ENCODE peak calls at places on chromosomes 5 and 9, in eight cellular contexts. Z is A549, A is HCT116, R is IMR-90, K is K562, D is GM12878, T is HepG2, S is SK-N-SH. H is an unnamed sample.

GRCh38 chr5:113682497-113683136 is 169.1 kb downstream of the YTHDC2 start:
- DNase-seq in Z (peak), A (peak), R (peak), K (no peak), D (no peak), T (no peak), S (no peak), H (no peak)

GRCh38 chr5:7519564-7519963 is 123.6 kb downstream of the ADCY2 start:
- DNase-seq in Z (no peak), A (no peak), R (no peak), K (no peak), D (no peak), T (no peak), S (no peak), H (no peak)

GRCh38 chr5:116038817-116039216 is 6.5 kb downstream of the ARL14EPL start:
- DNase-seq in Z (no peak), A (no peak), R (no peak), K (no peak), D (no peak), T (no peak), S (no peak), H (no peak)

GRCh38 chr5:181255836-181256578 is 4.9 kb downstream of the TRIM52 start:
- DNase-seq in Z (no peak), A (no peak), R (no peak), K (no peak), D (no peak), T (no peak), S (no peak), H (no peak)

GRCh38 chr5:102554728-102555127 is 55.9 kb upstream of the SLCO6A1 start:
- DNase-seq in Z (no peak), A (peak), R (no peak), K (no peak), D (no peak), T (peak), S (no peak), H (no peak)

GRCh38 chr5:154712518-154713437 is 42.4 kb upstream of the LARP1 start:
- DNase-seq in Z (no peak), A (peak), R (no peak), K (peak), D (no peak), T (no peak), S (no peak), H (peak)

GRCh38 chr5:127934791-127935256 is 148.7 kb upstream of the SLC12A2 start:
- DNase-seq in Z (peak), A (peak), R (peak), K (no peak), D (no peak), T (peak), S (no peak), H (peak)

GRCh38 chr5:19891658-19892057 is 96.3 kb downstream of the CDH18 start:
- DNase-seq in Z (no peak), A (no peak), R (peak), K (no peak), D (no peak), T (no peak), S (no peak), H (no peak)

GRCh38 chr5:95530441-95530840 is 24.3 kb downstream of the SKIC3 start:
- DNase-seq in Z (peak), A (no peak), R (peak), K (no peak), D (no peak), T (no peak), S (no peak), H (no peak)

GRCh38 chr5:170818222-170818621 is 34.7 kb downstream of the GABRP start:
- DNase-seq in Z (no peak), A (no peak), R (peak), K (no peak), D (no peak), T (no peak), S (no peak), H (no peak)

GRCh38 chr9:103397868-103398600 is 402.9 kb downstream of the CYLC2 start:
- DNase-seq in Z (peak), A (peak), R (no peak), K (peak), D (no peak), T (peak), S (peak), H (peak)

GRCh38 chr5:153562189-153562588 is 71.7 kb downstream of the GRIA1 start:
- DNase-seq in Z (no peak), A (no peak), R (peak), K (no peak), D (no peak), T (no peak), S (no peak), H (peak)

GRCh38 chr5:108382784-108383358 is 973 bp upstream of the FBXL17 start:
- DNase-seq in Z (no peak), A (no peak), R (peak), K (peak), D (no peak), T (no peak), S (peak), H (no peak)

GRCh38 chr9:137390553-137391410 is 32.2 kb downstream of the EXD3 start:
- DNase-seq in Z (no peak), A (no peak), R (no peak), K (no peak), D (no peak), T (no peak), S (no peak), H (no peak)

GRCh38 chr5:59648949-59649921 is 244.3 kb downstream of the PDE4D start:
- DNase-seq in Z (no peak), A (no peak), R (no peak), K (no peak), D (no peak), T (no peak), S (no peak), H (no peak)

GRCh38 chr5:97229688-97230285 is 46.7 kb upstream of the RIOK2 start:
- DNase-seq in Z (no peak), A (no peak), R (no peak), K (no peak), D (no peak), T (no peak), S (no peak), H (no peak)

GRCh38 chr9:102360846-102361245 is 622.4 kb upstream of the GRIN3A start:
- DNase-seq in Z (no peak), A (no peak), R (no peak), K (no peak), D (no peak), T (no peak), S (no peak), H (no peak)

GRCh38 chr5:143491644-143492043 is 88.2 kb upstream of the NR3C1 start:
- DNase-seq in Z (peak), A (no peak), R (no peak), K (no peak), D (no peak), T (peak), S (no peak), H (no peak)

GRCh38 chr5:37495210-37495609 is 116.1 kb downstream of the WDR70 start:
- DNase-seq in Z (peak), A (no peak), R (peak), K (no peak), D (no peak), T (peak), S (no peak), H (no peak)

GRCh38 chr5:72543811-72544210 is 36.6 kb upstream of the ZNF366 start:
- DNase-seq in Z (no peak), A (no peak), R (no peak), K (no peak), D (no peak), T (no peak), S (no peak), H (no peak)

GRCh38 chr5:72363146-72363802 is 43.1 kb downstream of the PTCD2 start:
- DNase-seq in Z (peak), A (peak), R (peak), K (no peak), D (no peak), T (no peak), S (no peak), H (no peak)

GRCh38 chr9:125541840-125542243 is 165.2 kb downstream of the MAPKAP1 start:
- DNase-seq in Z (no peak), A (no peak), R (no peak), K (no peak), D (no peak), T (no peak), S (peak), H (no peak)

GRCh38 chr5:79240561-79240960 is 4.6 kb downstream of the JMY start:
- DNase-seq in Z (no peak), A (no peak), R (no peak), K (no peak), D (no peak), T (no peak), S (no peak), H (no peak)

GRCh38 chr5:149273950-149274349 is 2.3 kb downstream of the AFAP1L1 start:
- DNase-seq in Z (no peak), A (no peak), R (no peak), K (no peak), D (no peak), T (peak), S (no peak), H (no peak)

GRCh38 chr5:168282120-168282519 is 9.3 kb upstream of the WWC1 start:
- DNase-seq in Z (peak), A (no peak), R (peak), K (no peak), D (no peak), T (peak), S (no peak), H (no peak)

GRCh38 chr9:124040935-124041816 is 29.6 kb downstream of the LHX2 start:
- DNase-seq in Z (no peak), A (no peak), R (no peak), K (peak), D (no peak), T (no peak), S (peak), H (no peak)

GRCh38 chr5:96812851-96813250 is 5.1 kb upstream of the ERAP1 start:
- DNase-seq in Z (no peak), A (no peak), R (no peak), K (no peak), D (no peak), T (no peak), S (no peak), H (no peak)

GRCh38 chr5:179154991-179155955 is 95.1 kb downstream of the ZNF354C start:
- DNase-seq in Z (no peak), A (no peak), R (no peak), K (no peak), D (no peak), T (no peak), S (peak), H (no peak)

GRCh38 chr9:6488395-6488794 is 75.4 kb downstream of the UHRF2 start:
- DNase-seq in Z (peak), A (no peak), R (no peak), K (no peak), D (no peak), T (no peak), S (no peak), H (no peak)

DNA sequence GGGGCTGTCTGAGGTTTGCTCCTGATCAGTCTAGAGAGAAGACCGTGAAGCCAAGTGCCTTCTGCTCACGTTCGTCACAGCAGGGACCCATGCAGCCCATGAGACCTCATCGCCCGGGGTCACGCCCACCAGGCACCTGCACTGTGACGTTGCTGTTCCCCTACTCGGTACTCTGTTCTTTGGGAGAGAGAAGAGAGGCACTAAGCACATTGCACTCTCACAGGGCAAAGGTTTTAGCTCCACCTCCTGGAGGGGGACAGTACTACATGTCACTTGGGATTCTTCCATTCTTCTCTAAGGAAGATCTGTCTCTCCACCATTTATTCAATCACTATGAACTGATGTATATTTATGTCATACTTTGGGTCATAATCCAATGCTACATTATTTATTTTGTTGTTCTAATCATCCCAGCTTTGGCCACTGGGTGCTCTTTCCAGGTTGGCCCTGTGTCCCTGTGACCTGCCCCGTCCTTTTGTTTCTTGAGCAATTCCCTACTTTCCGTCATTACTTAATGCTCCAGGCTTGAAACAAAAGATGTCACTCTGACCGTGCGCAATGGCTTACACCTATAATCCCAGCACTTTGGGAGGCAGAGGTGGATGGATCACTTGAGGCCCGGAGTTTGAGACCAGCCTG is 31.4 kb upstream of the BRD3 start:
- DNase-seq in Z (peak), A (peak), R (peak), K (peak), D (peak), T (peak), S (no peak), H (peak)
- TF ChIP-seq RAD21 in Z (peak), A (peak), R (peak), K (peak), D (peak), T (peak), S (peak), H (peak)

DNA sequence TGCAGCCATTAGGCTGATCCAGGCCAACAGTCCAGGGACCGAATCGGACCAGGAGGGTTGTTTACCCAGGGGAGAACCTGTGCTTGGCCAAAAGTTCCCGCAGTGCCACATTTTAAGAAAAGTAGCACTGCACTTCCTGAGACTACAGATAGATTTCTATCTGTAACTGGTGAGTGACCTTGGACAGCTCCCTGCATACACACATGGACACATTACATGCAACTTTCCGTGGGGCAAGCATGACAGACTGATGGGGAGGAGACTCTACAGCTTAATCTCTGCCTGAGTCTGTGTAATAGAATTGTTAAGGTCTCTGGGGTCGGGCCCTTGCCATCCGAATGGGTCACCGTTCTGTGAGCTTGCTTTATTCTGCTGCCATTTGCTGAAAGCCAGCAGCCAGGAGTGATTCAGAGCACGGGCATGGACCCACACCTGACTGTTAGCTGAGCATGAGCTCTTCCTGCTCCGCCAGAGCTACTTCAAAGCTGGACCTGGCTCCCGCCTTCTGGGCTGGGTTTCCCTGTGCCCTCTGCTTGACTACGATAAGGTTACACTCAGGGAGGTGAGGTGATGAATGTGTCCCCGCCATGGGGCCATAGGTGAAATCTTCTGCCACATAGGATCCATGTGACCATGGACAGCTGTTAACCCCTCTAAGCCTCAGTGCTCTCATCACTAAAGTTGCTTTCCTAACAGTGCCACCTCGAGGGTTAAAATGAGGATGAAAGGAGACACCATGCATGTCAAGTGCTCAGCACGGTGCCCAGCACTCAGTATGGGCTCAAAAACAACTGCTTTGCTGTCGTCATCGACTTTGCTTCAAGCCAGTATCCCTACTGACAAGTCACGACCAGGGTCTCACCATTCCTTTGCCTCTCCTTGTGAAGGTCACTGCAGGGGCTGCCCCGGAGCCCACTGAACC is 200.0 kb downstream of the MELK start:
- DNase-seq in Z (no peak), A (no peak), R (peak), K (no peak), D (no peak), T (no peak), S (no peak), H (no peak)
- TF ChIP-seq RAD21 in Z (no peak), A (no peak), R (no peak), K (no peak), D (no peak), T (no peak), S (no peak), H (peak)

GRCh38 chr5:61344187-61344944 is 12.3 kb downstream of the ZSWIM6 start:
- DNase-seq in Z (no peak), A (no peak), R (peak), K (no peak), D (no peak), T (no peak), S (peak), H (no peak)

GRCh38 chr5:61347088-61347487 is 15.0 kb downstream of the ZSWIM6 start:
- DNase-seq in Z (peak), A (no peak), R (no peak), K (no peak), D (no peak), T (peak), S (no peak), H (no peak)

GRCh38 chr5:61348437-61348836 is 16.4 kb downstream of the ZSWIM6 start:
- DNase-seq in Z (no peak), A (no peak), R (no peak), K (no peak), D (no peak), T (no peak), S (no peak), H (no peak)

GRCh38 chr5:61349935-61350334 is 17.9 kb downstream of the ZSWIM6 start:
- DNase-seq in Z (no peak), A (no peak), R (no peak), K (no peak), D (no peak), T (no peak), S (no peak), H (no peak)

GRCh38 chr5:61346511-61346910 is 14.5 kb downstream of the ZSWIM6 start:
- DNase-seq in Z (no peak), A (no peak), R (peak), K (no peak), D (no peak), T (no peak), S (no peak), H (no peak)
- TF ChIP-seq RAD21 in Z (no peak), A (no peak), R (no peak), K (no peak), D (no peak), T (no peak), S (no peak), H (no peak)

GRCh38 chr9:72623156-72623555 is 101.7 kb downstream of the TMC1 start:
- DNase-seq in Z (no peak), A (no peak), R (no peak), K (no peak), D (no peak), T (no peak), S (no peak), H (no peak)
- TF ChIP-seq RAD21 in Z (no peak), A (no peak), R (no peak), K (no peak), D (no peak), T (no peak), S (no peak), H (no peak)

DNA sequence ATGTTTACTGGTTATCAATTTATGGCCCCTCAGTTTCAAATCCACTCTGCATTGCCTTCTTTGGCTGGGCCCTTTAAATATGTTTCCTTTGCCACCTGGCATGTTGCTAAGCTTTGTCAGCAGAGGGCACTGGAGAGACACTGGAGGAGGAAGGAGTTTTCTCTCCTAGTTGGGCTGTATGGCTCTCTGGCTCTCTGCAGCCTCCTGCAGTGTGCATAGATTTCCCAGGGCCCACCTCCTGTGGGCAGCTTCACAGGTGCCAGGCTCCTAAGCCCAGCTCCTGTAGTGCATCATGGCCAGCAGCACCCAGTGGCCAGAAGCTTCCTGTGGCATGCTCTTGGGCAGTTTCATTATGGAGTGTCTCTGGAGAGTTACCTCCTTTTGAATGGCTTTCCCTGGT is 23.3 kb downstream of the CAVIN4 start:
- DNase-seq in Z (peak), A (peak), R (peak), K (peak), D (no peak), T (peak), S (peak), H (peak)
- TF ChIP-seq RAD21 in Z (peak), A (peak), R (peak), K (peak), D (peak), T (no peak), S (peak), H (peak)

GRCh38 chr5:84524491-84524890 is 139.8 kb upstream of the EDIL3 start:
- DNase-seq in Z (no peak), A (no peak), R (peak), K (no peak), D (no peak), T (no peak), S (no peak), H (no peak)
- TF ChIP-seq RAD21 in Z (no peak), A (no peak), R (no peak), K (no peak), D (no peak), T (no peak), S (no peak), H (no peak)

GRCh38 chr5:54959673-54960418 is 25.5 kb downstream of the ESM1 start:
- DNase-seq in Z (no peak), A (peak), R (no peak), K (peak), D (no peak), T (peak), S (no peak), H (peak)

GRCh38 chr5:54969242-54969641 is 16.2 kb downstream of the ESM1 start:
- DNase-seq in Z (no peak), A (no peak), R (no peak), K (no peak), D (no peak), T (no peak), S (no peak), H (no peak)

GRCh38 chr5:54969856-54970828 is 15.3 kb downstream of the ESM1 start:
- DNase-seq in Z (no peak), A (no peak), R (no peak), K (no peak), D (no peak), T (no peak), S (no peak), H (no peak)

GRCh38 chr5:54964405-54964804 is 21.0 kb downstream of the ESM1 start:
- DNase-seq in Z (no peak), A (no peak), R (no peak), K (no peak), D (no peak), T (no peak), S (no peak), H (no peak)

DNA sequence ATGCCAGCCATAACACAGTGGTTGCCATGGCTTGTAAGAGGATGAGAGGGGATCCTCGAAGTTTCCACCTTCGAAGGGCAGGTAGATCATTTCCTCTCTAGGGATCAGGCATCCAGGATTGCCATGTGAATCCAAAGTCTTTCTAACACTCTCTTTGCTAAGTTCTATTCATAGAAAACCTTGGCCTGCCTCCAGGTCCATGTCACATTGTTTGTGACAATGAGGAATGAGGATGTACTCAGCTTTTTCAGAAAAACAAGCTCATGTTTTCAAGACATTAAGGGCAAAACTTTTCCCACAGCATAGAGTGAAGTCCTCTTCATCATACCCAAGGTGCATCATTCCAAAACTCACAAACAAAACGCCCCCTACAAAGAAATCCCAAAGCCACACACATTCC is 19.6 kb downstream of the ESM1 start:
- DNase-seq in Z (no peak), A (no peak), R (no peak), K (no peak), D (no peak), T (no peak), S (no peak), H (no peak)
- TF ChIP-seq RAD21 in Z (no peak), A (no peak), R (no peak), K (no peak), D (no peak), T (no peak), S (no peak), H (no peak)

DNA sequence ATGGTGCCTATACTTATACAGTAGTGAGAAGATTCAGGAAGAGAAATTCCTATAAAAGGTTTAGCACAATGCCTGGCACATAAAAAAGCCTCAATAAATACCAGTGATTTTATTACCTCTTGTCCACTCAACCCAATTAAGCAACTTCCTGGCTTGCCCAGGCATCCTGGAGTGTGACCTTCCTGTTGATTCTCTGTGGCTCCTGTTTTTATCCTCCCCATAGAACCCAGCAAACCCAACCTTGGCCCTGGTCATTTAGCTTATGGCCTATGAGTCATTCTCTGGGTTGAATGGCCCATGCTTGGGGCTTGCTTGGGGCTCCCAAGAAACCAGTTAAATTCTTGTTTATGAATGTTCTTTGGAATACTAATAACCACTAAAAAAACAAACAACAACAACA is 21.4 kb upstream of the SPARC start:
- DNase-seq in Z (no peak), A (peak), R (no peak), K (no peak), D (no peak), T (peak), S (no peak), H (no peak)
- TF ChIP-seq RAD21 in Z (no peak), A (no peak), R (no peak), K (no peak), D (no peak), T (no peak), S (no peak), H (no peak)

H was measured in H1.